ENCODE peak calls at places on chromosomes 5 and 9, in seven cellular contexts. R, A, L, E, W, J and N are unnamed samples.

GRCh38 chr5:33810491-33811120 is 81.2 kb downstream of the ADAMTS12 start:
- DNase-seq in R (no peak), A (no peak), L (no peak), E (peak), W (peak), J (no peak), N (no peak)

GRCh38 chr5:37735649-37736347 is 104.0 kb downstream of the GDNF start:
- DNase-seq in R (no peak), A (no peak), L (no peak), E (no peak), W (peak), J (no peak), N (no peak)

GRCh38 chr9:69137311-69137710 is 36.8 kb upstream of the TJP2 start:
- DNase-seq in R (no peak), A (no peak), L (no peak), E (no peak), W (no peak), J (no peak), N (no peak)

GRCh38 chr5:395921-396714 is 46.9 kb upstream of the EXOC3 start:
- DNase-seq in R (no peak), A (no peak), L (no peak), E (no peak), W (peak), J (no peak), N (no peak)

GRCh38 chr9:135156525-135157510 is 69.3 kb downstream of the OLFM1 start:
- DNase-seq in R (peak), A (peak), L (peak), E (peak), W (peak), J (no peak), N (peak)

GRCh38 chr5:58751222-58751621 is 168.3 kb downstream of the RAB3C start:
- DNase-seq in R (peak), A (no peak), L (no peak), E (peak), W (no peak), J (no peak), N (peak)

GRCh38 chr9:127122176-127123151 is at the start of gene ANGPTL2:
- DNase-seq in R (peak), A (peak), L (peak), E (peak), W (peak), J (peak), N (peak)

GRCh38 chr9:98974994-98975712 is 31.4 kb downstream of the COL15A1 start:
- DNase-seq in R (peak), A (peak), L (peak), E (peak), W (peak), J (peak), N (peak)

GRCh38 chr5:80250801-80251200 is 5.0 kb downstream of the SERINC5 start:
- DNase-seq in R (no peak), A (no peak), L (no peak), E (no peak), W (no peak), J (no peak), N (no peak)

GRCh38 chr9:112002131-112002846 is 105.7 kb downstream of the UGCG start:
- DNase-seq in R (no peak), A (no peak), L (no peak), E (no peak), W (no peak), J (no peak), N (no peak)

GRCh38 chr9:30078195-30078594 is 2306.2 kb upstream of the ACO1 start:
- DNase-seq in R (no peak), A (no peak), L (no peak), E (no peak), W (no peak), J (no peak), N (no peak)

GRCh38 chr9:5510360-5510931 is at the start of gene PDCD1LG2:
- DNase-seq in R (no peak), A (no peak), L (peak), E (peak), W (no peak), J (no peak), N (peak)

GRCh38 chr9:96214639-96215038 is 87.3 kb downstream of the HSD17B3 start:
- DNase-seq in R (no peak), A (peak), L (no peak), E (no peak), W (no peak), J (no peak), N (no peak)

GRCh38 chr9:3825724-3826123 is 299.9 kb upstream of the RFX3 start:
- DNase-seq in R (no peak), A (no peak), L (no peak), E (no peak), W (no peak), J (no peak), N (peak)

GRCh38 chr9:81492710-81493447 is 196.5 kb downstream of the TLE1 start:
- DNase-seq in R (no peak), A (no peak), L (no peak), E (peak), W (no peak), J (no peak), N (peak)

GRCh38 chr5:82538339-82539034 is 260.3 kb upstream of the RPS23 start:
- DNase-seq in R (no peak), A (no peak), L (no peak), E (no peak), W (no peak), J (no peak), N (no peak)

GRCh38 chr5:170338933-170339779 is 41.6 kb upstream of the LCP2 start:
- DNase-seq in R (peak), A (peak), L (no peak), E (no peak), W (no peak), J (peak), N (peak)

GRCh38 chr5:123220616-123221146 is 131.6 kb downstream of the PRDM6 start:
- DNase-seq in R (no peak), A (no peak), L (no peak), E (no peak), W (no peak), J (no peak), N (no peak)

GRCh38 chr9:105269593-105269992 is 25.1 kb downstream of the SLC44A1 start:
- DNase-seq in R (no peak), A (no peak), L (no peak), E (no peak), W (no peak), J (no peak), N (no peak)

GRCh38 chr9:109440797-109441287 is 57.3 kb downstream of the PTPN3 start:
- DNase-seq in R (peak), A (peak), L (peak), E (peak), W (no peak), J (peak), N (peak)

GRCh38 chr5:147448766-147449165 is 61.1 kb downstream of the DPYSL3 start:
- DNase-seq in R (no peak), A (no peak), L (no peak), E (no peak), W (no peak), J (no peak), N (no peak)

GRCh38 chr5:55993013-55993412 is 1.8 kb downstream of the IL6ST start:
- DNase-seq in R (peak), A (peak), L (peak), E (peak), W (no peak), J (peak), N (peak)

GRCh38 chr5:155697236-155697635 is 629.7 kb upstream of the SGCD start:
- DNase-seq in R (no peak), A (no peak), L (no peak), E (no peak), W (no peak), J (no peak), N (no peak)

GRCh38 chr5:158175664-158176507 is 316.9 kb upstream of the CLINT1 start:
- DNase-seq in R (peak), A (no peak), L (peak), E (peak), W (no peak), J (peak), N (no peak)

GRCh38 chr5:58075907-58076306 is 384.0 kb downstream of the PLK2 start:
- DNase-seq in R (no peak), A (no peak), L (no peak), E (peak), W (no peak), J (no peak), N (no peak)

GRCh38 chr5:147098233-147098790 is 136.5 kb upstream of the STK32A start:
- DNase-seq in R (peak), A (peak), L (peak), E (peak), W (no peak), J (peak), N (peak)

GRCh38 chr9:18746631-18747030 is 272.7 kb downstream of the ADAMTSL1 start:
- DNase-seq in R (no peak), A (no peak), L (no peak), E (no peak), W (no peak), J (no peak), N (no peak)

GRCh38 chr9:111597852-111598729 is 1.4 kb downstream of the PTGR1 start:
- DNase-seq in R (peak), A (peak), L (peak), E (peak), W (peak), J (peak), N (peak)

GRCh38 chr9:126701820-126702500 is 88.2 kb downstream of the LMX1B start:
- DNase-seq in R (no peak), A (no peak), L (no peak), E (no peak), W (no peak), J (no peak), N (no peak)

GRCh38 chr5:463952-464351 is 21.0 kb downstream of the EXOC3 start:
- DNase-seq in R (no peak), A (no peak), L (no peak), E (no peak), W (peak), J (no peak), N (no peak)

GRCh38 chr5:10977011-10977410 is 216.0 kb upstream of the DAP start:
- DNase-seq in R (no peak), A (no peak), L (no peak), E (no peak), W (no peak), J (no peak), N (no peak)

GRCh38 chr9:84990416-84990815 is 320.9 kb downstream of the NTRK2 start:
- DNase-seq in R (no peak), A (no peak), L (no peak), E (no peak), W (no peak), J (no peak), N (peak)

GRCh38 chr9:27534658-27535209 is 5.1 kb upstream of the MOB3B start:
- DNase-seq in R (no peak), A (no peak), L (no peak), E (no peak), W (no peak), J (no peak), N (no peak)

DNA sequence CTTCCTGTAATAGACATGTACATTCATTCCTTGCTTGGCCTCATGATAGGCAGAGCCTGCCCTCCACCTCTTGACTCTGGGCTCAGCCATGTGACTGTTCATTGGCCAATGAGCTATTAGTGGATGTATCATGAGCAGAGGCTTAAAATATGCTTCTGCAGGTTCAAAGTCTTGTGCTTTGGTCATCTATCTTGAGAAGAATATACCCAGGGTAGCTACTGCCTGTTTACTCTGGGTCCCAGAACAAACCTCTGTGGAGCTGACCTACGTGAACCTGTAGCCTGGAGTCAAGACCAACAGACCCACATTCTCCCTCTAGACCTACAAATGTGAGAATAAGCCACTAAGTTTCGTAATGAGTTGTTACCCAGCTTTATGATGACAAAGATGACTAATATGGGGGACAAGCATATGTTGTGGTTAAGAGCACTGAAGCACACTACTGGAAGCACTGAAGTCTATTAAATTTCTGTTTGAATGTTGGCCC is 244.4 kb downstream of the MAST4 start:
- DNase-seq in R (no peak), A (no peak), L (no peak), E (peak), W (no peak), J (no peak), N (peak)
- TF ChIP-seq CTCF in R (no peak), A (no peak), L (no peak), E (no peak), W (no peak), J (no peak), N (no peak)

DNA sequence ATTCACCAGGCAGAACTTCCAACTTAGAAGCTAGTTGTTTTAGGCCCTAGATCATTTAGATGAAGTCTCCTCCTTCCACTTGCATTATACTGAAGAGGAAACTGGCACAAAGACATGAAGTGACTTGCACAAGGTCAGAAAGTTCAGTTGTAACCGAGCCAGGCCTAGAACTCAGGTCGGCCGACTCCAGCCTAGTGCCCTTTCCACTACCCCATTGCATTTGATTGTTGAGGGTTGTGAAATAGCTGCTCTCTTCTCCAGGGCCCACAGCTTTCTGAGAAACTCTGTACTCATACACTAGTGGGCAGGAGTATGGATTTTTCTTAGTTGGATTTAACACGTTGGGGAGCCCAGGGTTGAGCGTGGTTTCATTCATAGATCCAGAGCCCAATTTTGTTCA is 5.6 kb downstream of the ZNF462 start:
- DNase-seq in R (no peak), A (no peak), L (no peak), E (no peak), W (no peak), J (no peak), N (peak)
- H3K4me3 ChIP-seq in R (no peak), A (no peak), L (no peak), E (no peak), W (peak), J (no peak), N (no peak)

GRCh38 chr5:51651889-51652288 is 268.6 kb downstream of the ISL1 start:
- DNase-seq in R (no peak), A (no peak), L (no peak), E (peak), W (no peak), J (no peak), N (peak)

GRCh38 chr5:51651476-51651875 is 268.2 kb downstream of the ISL1 start:
- DNase-seq in R (no peak), A (no peak), L (no peak), E (peak), W (no peak), J (no peak), N (peak)

GRCh38 chr5:51644976-51645375 is 261.7 kb downstream of the ISL1 start:
- DNase-seq in R (no peak), A (no peak), L (no peak), E (no peak), W (no peak), J (no peak), N (no peak)

GRCh38 chr5:51650824-51651223 is 267.6 kb downstream of the ISL1 start:
- DNase-seq in R (no peak), A (no peak), L (no peak), E (no peak), W (no peak), J (no peak), N (no peak)

DNA sequence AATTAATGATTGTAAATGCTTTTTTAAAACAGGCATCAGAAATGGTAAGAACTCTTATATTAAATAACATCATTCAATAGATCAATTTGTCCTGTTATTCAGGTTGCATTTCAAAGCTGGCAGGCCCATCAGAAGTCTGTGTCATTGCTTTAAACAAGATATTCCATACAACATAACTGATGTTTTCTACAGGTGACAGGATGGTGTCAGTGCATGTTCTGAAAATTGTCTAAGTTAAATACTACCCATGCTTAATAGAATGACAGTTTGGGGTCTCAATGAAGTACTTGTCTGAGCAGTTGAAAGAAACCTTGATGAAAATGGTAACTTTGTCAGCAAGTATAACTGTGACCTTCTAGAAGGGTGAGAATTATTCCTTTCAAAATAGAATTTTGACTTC is 263.2 kb downstream of the ISL1 start:
- DNase-seq in R (no peak), A (no peak), L (no peak), E (no peak), W (no peak), J (no peak), N (no peak)
- TF ChIP-seq CTCF in R (no peak), A (no peak), L (no peak), E (no peak), W (no peak), J (no peak), N (no peak)

GRCh38 chr5:134086215-134086942 is 28.1 kb upstream of the TCF7 start:
- DNase-seq in R (no peak), A (no peak), L (no peak), E (no peak), W (no peak), J (no peak), N (no peak)
- H3K4me3 ChIP-seq in R (no peak), A (no peak), L (no peak), E (no peak), W (no peak), J (no peak), N (no peak)

GRCh38 chr5:112706446-112707016 is 31.2 kb upstream of the APC start:
- DNase-seq in R (no peak), A (no peak), L (no peak), E (no peak), W (no peak), J (no peak), N (no peak)

GRCh38 chr5:112710896-112711295 is 26.8 kb upstream of the APC start:
- DNase-seq in R (no peak), A (no peak), L (no peak), E (no peak), W (no peak), J (no peak), N (no peak)

GRCh38 chr5:112709416-112709815 is 28.3 kb upstream of the APC start:
- DNase-seq in R (no peak), A (no peak), L (no peak), E (no peak), W (no peak), J (no peak), N (no peak)

GRCh38 chr5:112703866-112704820 is 33.5 kb upstream of the APC start:
- DNase-seq in R (no peak), A (no peak), L (peak), E (peak), W (no peak), J (no peak), N (peak)

GRCh38 chr5:112707187-112708179 is 30.2 kb upstream of the APC start:
- DNase-seq in R (peak), A (peak), L (peak), E (peak), W (peak), J (peak), N (peak)
- TF ChIP-seq CTCF in R (no peak), A (no peak), L (no peak), E (no peak), W (peak), J (no peak), N (no peak)

GRCh38 chr5:176490291-176490690 is 42.1 kb downstream of the FAF2 start:
- DNase-seq in R (peak), A (no peak), L (no peak), E (peak), W (no peak), J (no peak), N (peak)

GRCh38 chr5:176489077-176489476 is 40.9 kb downstream of the FAF2 start:
- DNase-seq in R (no peak), A (no peak), L (no peak), E (peak), W (no peak), J (no peak), N (peak)

GRCh38 chr5:176491056-176491646 is 43.0 kb downstream of the FAF2 start:
- DNase-seq in R (no peak), A (no peak), L (no peak), E (peak), W (no peak), J (no peak), N (peak)

GRCh38 chr5:176492431-176492830 is 44.2 kb downstream of the FAF2 start:
- DNase-seq in R (no peak), A (no peak), L (no peak), E (peak), W (no peak), J (no peak), N (peak)

DNA sequence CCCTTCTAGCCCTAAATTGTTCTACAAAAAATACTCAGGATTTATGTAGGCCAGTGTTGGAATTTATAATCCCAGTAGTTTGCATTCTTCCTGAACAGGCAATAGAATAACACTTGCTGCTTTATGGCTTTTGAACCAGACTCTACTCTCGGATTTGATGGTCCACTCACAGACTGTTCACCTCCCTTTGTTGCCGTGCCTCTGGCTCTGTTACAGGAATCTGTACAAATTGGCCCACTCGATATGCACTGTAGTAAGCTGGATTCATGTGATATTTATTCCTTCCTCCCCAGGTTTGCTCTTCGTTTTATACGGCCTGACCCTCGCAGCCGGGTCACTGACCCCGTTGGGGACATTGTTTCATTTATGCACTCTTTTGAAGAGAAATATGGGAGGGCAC is 43.7 kb downstream of the FAF2 start:
- DNase-seq in R (no peak), A (no peak), L (no peak), E (no peak), W (no peak), J (no peak), N (no peak)
- H3K4me3 ChIP-seq in R (no peak), A (no peak), L (no peak), E (no peak), W (no peak), J (no peak), N (no peak)

DNA sequence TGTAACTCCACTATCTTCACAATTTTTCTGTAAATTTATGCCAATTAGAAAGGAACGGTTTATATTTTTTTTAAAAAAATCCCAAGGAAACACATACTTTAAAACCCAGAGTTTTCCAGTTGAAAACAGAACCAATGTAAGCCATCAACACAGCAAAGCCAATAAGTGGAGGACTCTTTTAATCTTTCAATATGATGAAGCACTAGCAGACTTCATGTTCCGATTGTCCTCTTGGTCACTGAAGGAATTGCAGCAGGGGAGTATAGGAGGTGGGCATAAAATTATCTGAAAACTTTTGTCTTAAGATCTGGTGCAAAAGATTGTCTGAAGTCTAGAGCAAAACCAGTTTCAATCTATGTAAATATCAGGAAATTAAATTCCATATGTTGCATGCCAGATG is 102.1 kb upstream of the PAPPA start:
- DNase-seq in R (no peak), A (peak), L (no peak), E (no peak), W (no peak), J (no peak), N (no peak)
- TF ChIP-seq CTCF in R (no peak), A (peak), L (no peak), E (no peak), W (no peak), J (no peak), N (no peak)